ENCODE peak calls at places on chromosomes 16 and 17, in seven cellular contexts. One of them, this sample, is unnamed.

GRCh38 chr17:33942414-33942813 is 312.7 kb upstream of the CCL2 start:
- DNase-seq in transverse colon: no peak
- DNase-seq in fibroblast of villous mesenchyme: no peak
- DNase-seq in CD8-positive, alpha-beta memory T cell: no peak
- DNase-seq in adrenal gland: no peak
- DNase-seq in fibroblast of pulmonary artery: no peak
- DNase-seq in Jurkat, Clone E6-1: no peak
- DNase-seq in this sample: peak; percentile 17

GRCh38 chr16:86134802-86135461 is 236.0 kb downstream of the IRF8 start:
- DNase-seq in transverse colon: no peak
- DNase-seq in fibroblast of villous mesenchyme: peak; percentile 90
- DNase-seq in fibroblast of pulmonary artery: peak; percentile 15
- DNase-seq in CD8-positive, alpha-beta memory T cell: no peak
- DNase-seq in adrenal gland: no peak
- DNase-seq in Jurkat, Clone E6-1: no peak
- DNase-seq in this sample: peak; percentile 38

GRCh38 chr16:68079616-68080344 is 5.4 kb upstream of the NFATC3 start:
- DNase-seq in fibroblast of villous mesenchyme: peak; percentile 67
- DNase-seq in adrenal gland: peak; percentile 77
- DNase-seq in transverse colon: peak; percentile 89
- DNase-seq in fibroblast of pulmonary artery: peak; percentile 62
- DNase-seq in Jurkat, Clone E6-1: peak; percentile 89
- DNase-seq in CD8-positive, alpha-beta memory T cell: peak; percentile 55
- DNase-seq in this sample: peak; percentile 77

GRCh38 chr16:30561212-30561816 is 3.1 kb upstream of the ZNF764 start:
- DNase-seq in fibroblast of pulmonary artery: no peak
- DNase-seq in adrenal gland: no peak
- DNase-seq in Jurkat, Clone E6-1: no peak
- DNase-seq in fibroblast of villous mesenchyme: no peak
- DNase-seq in CD8-positive, alpha-beta memory T cell: no peak
- DNase-seq in transverse colon: peak; percentile 44
- DNase-seq in this sample: no peak

GRCh38 chr17:7552621-7553051 is 3.8 kb downstream of the TNFSF12 start:
- DNase-seq in fibroblast of pulmonary artery: no peak
- DNase-seq in adrenal gland: no peak
- DNase-seq in transverse colon: peak; percentile 30
- DNase-seq in CD8-positive, alpha-beta memory T cell: no peak
- DNase-seq in Jurkat, Clone E6-1: peak; percentile 67
- DNase-seq in fibroblast of villous mesenchyme: no peak
- DNase-seq in this sample: no peak

GRCh38 chr16:47460301-47460754 is 535 bp downstream of the ITFG1 start:
- DNase-seq in fibroblast of pulmonary artery: peak; percentile 4
- DNase-seq in transverse colon: no peak
- DNase-seq in CD8-positive, alpha-beta memory T cell: no peak
- DNase-seq in fibroblast of villous mesenchyme: peak; percentile 12
- DNase-seq in Jurkat, Clone E6-1: no peak
- DNase-seq in adrenal gland: no peak
- DNase-seq in this sample: peak; percentile 32

GRCh38 chr17:7132511-7133094 is 18.0 kb upstream of the ASGR2 start:
- DNase-seq in fibroblast of pulmonary artery: peak; percentile 58
- DNase-seq in fibroblast of villous mesenchyme: no peak
- DNase-seq in Jurkat, Clone E6-1: peak; percentile 37
- DNase-seq in adrenal gland: no peak
- DNase-seq in CD8-positive, alpha-beta memory T cell: peak; percentile 5
- DNase-seq in transverse colon: peak; percentile 27
- DNase-seq in this sample: peak; percentile 47

GRCh38 chr17:55750750-55751641 is at the start of gene PCTP:
- DNase-seq in adrenal gland: peak; percentile 94
- DNase-seq in transverse colon: peak; percentile 96
- DNase-seq in CD8-positive, alpha-beta memory T cell: peak; percentile 60
- DNase-seq in Jurkat, Clone E6-1: peak; percentile 54
- DNase-seq in fibroblast of villous mesenchyme: peak; percentile 94
- DNase-seq in fibroblast of pulmonary artery: peak; percentile 93
- DNase-seq in this sample: peak; percentile 96

GRCh38 chr17:74362811-74363498 is 1.3 kb upstream of the BTBD17 start:
- DNase-seq in CD8-positive, alpha-beta memory T cell: no peak
- DNase-seq in fibroblast of pulmonary artery: no peak
- DNase-seq in transverse colon: no peak
- DNase-seq in Jurkat, Clone E6-1: no peak
- DNase-seq in adrenal gland: no peak
- DNase-seq in fibroblast of villous mesenchyme: no peak
- DNase-seq in this sample: no peak

GRCh38 chr16:15946257-15947044 is 3.0 kb upstream of the ABCC1 start:
- DNase-seq in adrenal gland: no peak
- DNase-seq in transverse colon: no peak
- DNase-seq in CD8-positive, alpha-beta memory T cell: no peak
- DNase-seq in fibroblast of villous mesenchyme: peak; percentile 73
- DNase-seq in fibroblast of pulmonary artery: peak; percentile 82
- DNase-seq in Jurkat, Clone E6-1: no peak
- DNase-seq in this sample: peak; percentile 21

GRCh38 chr17:50686494-50687199 is 21.1 kb downstream of the ANKRD40 start:
- DNase-seq in adrenal gland: peak; percentile 95
- DNase-seq in fibroblast of villous mesenchyme: peak; percentile 64
- DNase-seq in fibroblast of pulmonary artery: peak; percentile 70
- DNase-seq in CD8-positive, alpha-beta memory T cell: no peak
- DNase-seq in transverse colon: peak; percentile 89
- DNase-seq in Jurkat, Clone E6-1: no peak
- DNase-seq in this sample: peak; percentile 87
- H3K4me3 ChIP-seq in adrenal gland: no peak overlapping the region
- H3K4me3 ChIP-seq in fibroblast of villous mesenchyme: no peak overlapping the region
- H3K4me3 ChIP-seq in fibroblast of pulmonary artery: no peak overlapping the region
- H3K4me3 ChIP-seq in CD8-positive, alpha-beta memory T cell: no peak overlapping the region
- H3K4me3 ChIP-seq in transverse colon: no peak overlapping the region
- H3K4me3 ChIP-seq in Jurkat, Clone E6-1: no peak overlapping the region
- H3K4me3 ChIP-seq in this sample: no peak overlapping the region

DNA sequence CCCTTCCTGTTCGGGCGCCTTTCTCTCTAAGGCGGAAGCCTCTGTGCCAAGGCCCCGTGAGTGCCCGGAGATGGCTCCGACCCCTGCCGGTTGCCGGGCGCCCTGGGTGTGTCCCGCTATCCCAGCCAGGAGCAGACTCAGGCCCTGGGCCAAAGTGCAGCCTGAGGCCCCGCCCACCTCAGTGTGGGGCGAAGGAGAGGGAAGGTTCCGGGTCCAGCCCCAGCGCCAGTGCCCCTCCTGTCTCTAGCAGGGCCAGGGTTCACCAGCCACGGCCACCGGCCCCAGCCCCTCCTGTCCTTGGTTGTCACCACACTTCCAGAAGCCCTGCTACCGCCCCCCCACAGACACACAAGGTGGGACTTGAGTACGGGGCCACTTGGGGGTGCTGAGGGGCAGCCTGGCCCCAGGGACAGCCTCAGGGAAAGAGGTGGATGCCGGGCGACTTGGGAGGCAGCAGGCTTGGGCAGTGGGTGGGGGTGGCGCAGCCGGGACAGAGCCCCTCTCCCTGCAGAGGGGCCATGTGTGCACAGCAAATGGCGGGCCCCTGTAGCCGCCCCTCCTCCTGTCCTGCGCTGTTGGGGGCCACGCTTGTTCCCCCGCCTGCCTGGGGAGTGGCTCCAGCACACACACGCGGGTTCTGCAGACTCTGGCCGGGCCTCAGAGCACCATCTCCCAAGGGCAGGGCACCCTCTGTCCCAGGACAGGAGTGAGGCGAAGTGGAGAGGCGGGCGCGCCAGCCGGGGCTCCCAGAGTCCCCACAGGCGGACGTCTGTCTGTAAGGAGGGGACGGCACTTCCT is 6.0 kb downstream of the C1QTNF8 start:
- DNase-seq in transverse colon: peak; percentile 93
- DNase-seq in adrenal gland: peak; percentile 50
- DNase-seq in fibroblast of pulmonary artery: no peak
- DNase-seq in CD8-positive, alpha-beta memory T cell: no peak
- DNase-seq in Jurkat, Clone E6-1: no peak
- DNase-seq in fibroblast of villous mesenchyme: no peak
- DNase-seq in this sample: peak; percentile 92
- H3K4me3 ChIP-seq in transverse colon: peak overlapping the region; percentile 34
- H3K4me3 ChIP-seq in adrenal gland: no peak overlapping the region
- H3K4me3 ChIP-seq in fibroblast of pulmonary artery: no peak overlapping the region
- H3K4me3 ChIP-seq in CD8-positive, alpha-beta memory T cell: no peak overlapping the region
- H3K4me3 ChIP-seq in Jurkat, Clone E6-1: no peak overlapping the region
- H3K4me3 ChIP-seq in fibroblast of villous mesenchyme: no peak overlapping the region
- H3K4me3 ChIP-seq in this sample: no peak overlapping the region

GRCh38 chr17:4711671-4712111 is 1.3 kb downstream of the ARRB2 start:
- DNase-seq in transverse colon: peak; percentile 76
- DNase-seq in adrenal gland: no peak
- DNase-seq in fibroblast of pulmonary artery: no peak
- DNase-seq in CD8-positive, alpha-beta memory T cell: no peak
- DNase-seq in fibroblast of villous mesenchyme: no peak
- DNase-seq in Jurkat, Clone E6-1: no peak
- DNase-seq in this sample: no peak
- H3K4me3 ChIP-seq in transverse colon: peak overlapping the region; percentile 70
- H3K4me3 ChIP-seq in adrenal gland: no peak overlapping the region
- H3K4me3 ChIP-seq in fibroblast of pulmonary artery: no peak overlapping the region
- H3K4me3 ChIP-seq in CD8-positive, alpha-beta memory T cell: peak overlapping the region; percentile 86
- H3K4me3 ChIP-seq in fibroblast of villous mesenchyme: no peak overlapping the region
- H3K4me3 ChIP-seq in Jurkat, Clone E6-1: peak overlapping the region; percentile 85
- H3K4me3 ChIP-seq in this sample: no peak overlapping the region

GRCh38 chr17:41058741-41059140 is 1.2 kb downstream of the KRTAP2-3 start:
- DNase-seq in transverse colon: no peak
- DNase-seq in fibroblast of villous mesenchyme: peak; percentile 19
- DNase-seq in CD8-positive, alpha-beta memory T cell: no peak
- DNase-seq in adrenal gland: no peak
- DNase-seq in fibroblast of pulmonary artery: no peak
- DNase-seq in Jurkat, Clone E6-1: no peak
- DNase-seq in this sample: no peak

GRCh38 chr17:41060052-41060604 is at the start of gene KRTAP2-3:
- DNase-seq in Jurkat, Clone E6-1: no peak
- DNase-seq in fibroblast of pulmonary artery: peak; percentile 66
- DNase-seq in fibroblast of villous mesenchyme: peak; percentile 73
- DNase-seq in adrenal gland: no peak
- DNase-seq in transverse colon: no peak
- DNase-seq in CD8-positive, alpha-beta memory T cell: no peak
- DNase-seq in this sample: no peak

GRCh38 chr17:41063449-41063848 is 2.2 kb downstream of the KRTAP2-4 start:
- DNase-seq in Jurkat, Clone E6-1: no peak
- DNase-seq in fibroblast of pulmonary artery: no peak
- DNase-seq in fibroblast of villous mesenchyme: no peak
- DNase-seq in adrenal gland: no peak
- DNase-seq in CD8-positive, alpha-beta memory T cell: no peak
- DNase-seq in transverse colon: no peak
- DNase-seq in this sample: no peak

GRCh38 chr17:41064301-41064700 is 1.4 kb downstream of the KRTAP2-4 start:
- DNase-seq in Jurkat, Clone E6-1: no peak
- DNase-seq in CD8-positive, alpha-beta memory T cell: no peak
- DNase-seq in fibroblast of villous mesenchyme: no peak
- DNase-seq in fibroblast of pulmonary artery: no peak
- DNase-seq in transverse colon: no peak
- DNase-seq in adrenal gland: no peak
- DNase-seq in this sample: no peak

DNA sequence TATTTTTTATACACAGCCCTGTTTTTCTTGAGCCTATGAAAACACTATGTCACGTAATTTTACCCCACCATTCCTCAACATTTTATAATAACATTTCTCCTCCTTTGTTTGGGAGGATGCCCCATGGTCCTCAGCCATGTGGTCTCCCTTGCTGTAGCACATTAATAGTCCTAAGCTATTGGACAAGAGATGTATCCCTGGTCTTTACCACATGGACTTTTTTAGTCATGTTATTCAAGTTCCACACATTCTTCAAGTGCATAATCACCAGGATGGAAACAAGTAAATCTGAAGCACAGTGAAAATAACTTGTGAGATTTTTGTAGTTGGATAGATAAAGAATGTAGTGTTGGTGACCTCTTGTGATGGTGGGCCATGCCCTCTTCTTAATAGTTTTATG is 2.1 kb upstream of the KRTAP2-3 start:
- DNase-seq in fibroblast of villous mesenchyme: peak; percentile 78
- DNase-seq in adrenal gland: no peak
- DNase-seq in Jurkat, Clone E6-1: no peak
- DNase-seq in CD8-positive, alpha-beta memory T cell: no peak
- DNase-seq in fibroblast of pulmonary artery: peak; percentile 65
- DNase-seq in transverse colon: no peak
- DNase-seq in this sample: no peak
- H3K4me3 ChIP-seq in fibroblast of villous mesenchyme: no peak overlapping the region
- H3K4me3 ChIP-seq in adrenal gland: no peak overlapping the region
- H3K4me3 ChIP-seq in Jurkat, Clone E6-1: no peak overlapping the region
- H3K4me3 ChIP-seq in CD8-positive, alpha-beta memory T cell: no peak overlapping the region
- H3K4me3 ChIP-seq in fibroblast of pulmonary artery: no peak overlapping the region
- H3K4me3 ChIP-seq in transverse colon: no peak overlapping the region
- H3K4me3 ChIP-seq in this sample: no peak overlapping the region

GRCh38 chr16:90046971-90047713 is 27.9 kb upstream of the DBNDD1 start:
- DNase-seq in fibroblast of villous mesenchyme: peak; percentile 62
- DNase-seq in CD8-positive, alpha-beta memory T cell: no peak
- DNase-seq in adrenal gland: peak; percentile 86
- DNase-seq in transverse colon: peak; percentile 54
- DNase-seq in fibroblast of pulmonary artery: peak; percentile 72
- DNase-seq in Jurkat, Clone E6-1: no peak
- DNase-seq in this sample: peak; percentile 83
- H3K4me3 ChIP-seq in fibroblast of villous mesenchyme: peak overlapping the region; percentile 50
- H3K4me3 ChIP-seq in CD8-positive, alpha-beta memory T cell: peak overlapping the region; percentile 50
- H3K4me3 ChIP-seq in adrenal gland: no peak overlapping the region
- H3K4me3 ChIP-seq in transverse colon: peak overlapping the region; percentile 37
- H3K4me3 ChIP-seq in fibroblast of pulmonary artery: peak overlapping the region; percentile 30
- H3K4me3 ChIP-seq in Jurkat, Clone E6-1: no peak overlapping the region
- H3K4me3 ChIP-seq in this sample: no peak overlapping the region

GRCh38 chr17:2755941-2756724 is 6.7 kb upstream of the CCDC92B start:
- DNase-seq in fibroblast of pulmonary artery: no peak
- DNase-seq in CD8-positive, alpha-beta memory T cell: no peak
- DNase-seq in transverse colon: no peak
- DNase-seq in adrenal gland: no peak
- DNase-seq in fibroblast of villous mesenchyme: no peak
- DNase-seq in Jurkat, Clone E6-1: no peak
- DNase-seq in this sample: peak; percentile 37
- H3K4me3 ChIP-seq in fibroblast of pulmonary artery: no peak overlapping the region
- H3K4me3 ChIP-seq in CD8-positive, alpha-beta memory T cell: no peak overlapping the region
- H3K4me3 ChIP-seq in transverse colon: peak overlapping the region; percentile 61
- H3K4me3 ChIP-seq in adrenal gland: no peak overlapping the region
- H3K4me3 ChIP-seq in fibroblast of villous mesenchyme: no peak overlapping the region
- H3K4me3 ChIP-seq in Jurkat, Clone E6-1: no peak overlapping the region
- H3K4me3 ChIP-seq in this sample: no peak overlapping the region

GRCh38 chr16:50881331-50881830 is 139.5 kb downstream of the CYLD start:
- DNase-seq in fibroblast of pulmonary artery: no peak
- DNase-seq in adrenal gland: no peak
- DNase-seq in Jurkat, Clone E6-1: no peak
- DNase-seq in fibroblast of villous mesenchyme: no peak
- DNase-seq in CD8-positive, alpha-beta memory T cell: no peak
- DNase-seq in transverse colon: no peak
- DNase-seq in this sample: peak; percentile 19
- H3K4me3 ChIP-seq in fibroblast of pulmonary artery: no peak overlapping the region
- H3K4me3 ChIP-seq in adrenal gland: no peak overlapping the region
- H3K4me3 ChIP-seq in Jurkat, Clone E6-1: no peak overlapping the region
- H3K4me3 ChIP-seq in fibroblast of villous mesenchyme: no peak overlapping the region
- H3K4me3 ChIP-seq in CD8-positive, alpha-beta memory T cell: no peak overlapping the region
- H3K4me3 ChIP-seq in transverse colon: no peak overlapping the region
- H3K4me3 ChIP-seq in this sample: no peak overlapping the region

DNA sequence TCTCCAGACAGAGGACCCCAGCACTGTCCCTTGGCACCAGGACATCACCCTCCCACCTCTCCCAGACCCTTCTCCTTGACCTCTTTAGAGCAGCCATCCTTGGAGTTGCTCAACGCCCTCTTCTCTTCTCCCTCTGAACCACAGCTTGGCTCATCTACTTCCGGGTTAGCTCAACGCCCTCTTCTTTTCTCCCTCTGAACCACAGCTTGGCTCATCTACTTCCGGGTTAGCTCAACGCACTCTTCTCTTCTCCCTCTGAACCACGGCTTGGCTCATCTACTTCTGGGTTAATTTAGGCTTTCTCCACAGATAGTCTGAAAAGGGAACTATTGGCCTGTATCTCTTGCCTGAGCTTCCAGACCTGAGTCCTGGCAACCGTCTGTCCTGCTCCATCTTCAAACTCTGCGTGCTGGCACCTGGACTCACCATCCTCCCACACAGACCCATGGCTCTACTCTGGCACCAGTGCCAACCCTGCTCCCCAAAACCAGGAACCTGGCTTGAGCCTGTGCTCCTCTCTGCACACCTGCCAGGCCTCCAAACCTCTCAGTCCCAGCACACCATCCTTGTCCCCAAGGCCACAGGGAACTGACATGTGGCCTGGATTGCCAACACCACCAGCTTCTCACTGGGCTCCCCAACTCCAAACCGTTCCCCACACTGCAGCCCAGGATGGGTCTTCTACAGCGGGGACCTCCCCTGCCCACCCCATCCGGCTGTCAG is 25.3 kb upstream of the FAAP100 start:
- DNase-seq in CD8-positive, alpha-beta memory T cell: no peak
- DNase-seq in Jurkat, Clone E6-1: peak; percentile 74
- DNase-seq in transverse colon: no peak
- DNase-seq in adrenal gland: no peak
- DNase-seq in fibroblast of villous mesenchyme: no peak
- DNase-seq in fibroblast of pulmonary artery: peak; percentile 42
- DNase-seq in this sample: no peak
- H3K4me3 ChIP-seq in CD8-positive, alpha-beta memory T cell: no peak overlapping the region
- H3K4me3 ChIP-seq in Jurkat, Clone E6-1: peak overlapping the region; percentile 43
- H3K4me3 ChIP-seq in transverse colon: no peak overlapping the region
- H3K4me3 ChIP-seq in adrenal gland: no peak overlapping the region
- H3K4me3 ChIP-seq in fibroblast of villous mesenchyme: no peak overlapping the region
- H3K4me3 ChIP-seq in fibroblast of pulmonary artery: no peak overlapping the region
- H3K4me3 ChIP-seq in this sample: no peak overlapping the region

This sample was measured in hepatocyte.